ENCODE peak calls at places on chromosome X, in eight cellular contexts. B, G, J, M, H, R, U and W are unnamed samples.

GRCh38 chrX:155031657-155032056 is 5.0 kb downstream of the FUNDC2 start:
- DNase-seq in R (no peak), U (no peak), J (no peak), M (no peak), B (no peak), H (no peak), G (no peak), W (no peak)

GRCh38 chrX:12309040-12309732 is 170.9 kb downstream of the FRMPD4 start:
- DNase-seq in M (no peak), H (no peak), U (no peak), J (peak), B (no peak), R (no peak), G (no peak), W (no peak)

GRCh38 chrX:41389311-41389888 is 55.4 kb downstream of the DDX3X start:
- DNase-seq in B (no peak), U (no peak), H (no peak), J (peak), R (no peak), G (no peak), M (no peak), W (no peak)

GRCh38 chrX:123450217-123450616 is 266.1 kb downstream of the GRIA3 start:
- DNase-seq in M (peak), J (no peak), B (no peak), G (no peak), H (no peak), U (no peak), R (peak), W (no peak)

GRCh38 chrX:26581086-26581485 is 365.1 kb downstream of the MAGEB5 start:
- DNase-seq in G (no peak), U (no peak), H (no peak), R (no peak), B (no peak), J (no peak), M (no peak), W (no peak)

GRCh38 chrX:139112432-139112831 is 400.9 kb upstream of the FGF13 start:
- DNase-seq in G (no peak), M (no peak), B (no peak), U (no peak), J (no peak), R (peak), H (peak), W (no peak)

GRCh38 chrX:55487143-55487542 is 2.5 kb downstream of the USP51 start:
- DNase-seq in U (no peak), G (no peak), R (no peak), M (no peak), J (no peak), B (no peak), H (no peak), W (no peak)

GRCh38 chrX:53281321-53281822 is at the start of gene IQSEC2:
- DNase-seq in B (no peak), M (no peak), U (no peak), R (peak), G (no peak), J (peak), H (peak), W (peak)

GRCh38 chrX:12494400-12495138 is 296.6 kb upstream of the PRPS2 start:
- DNase-seq in G (no peak), U (no peak), M (peak), H (no peak), R (no peak), B (no peak), J (no peak), W (no peak)

GRCh38 chrX:47584714-47585113 is 2.5 kb downstream of the TIMP1 start:
- DNase-seq in G (no peak), R (no peak), M (no peak), B (no peak), H (no peak), U (no peak), J (no peak), W (no peak)

GRCh38 chrX:41922694-41923171 is 621 bp downstream of the CASK start:
- DNase-seq in R (peak), U (peak), H (no peak), J (peak), M (peak), G (peak), B (peak), W (peak)

GRCh38 chrX:103927633-103928032 is 34.8 kb upstream of the TMSB15B start:
- DNase-seq in U (no peak), G (no peak), H (no peak), M (no peak), B (no peak), J (no peak), R (no peak), W (no peak)

GRCh38 chrX:133609151-133609550 is 193.9 kb upstream of the GPC4 start:
- DNase-seq in H (no peak), M (no peak), B (no peak), G (no peak), U (no peak), R (no peak), J (no peak), W (no peak)

GRCh38 chrX:25158635-25159034 is 142.9 kb upstream of the ARX start:
- DNase-seq in B (no peak), U (no peak), M (peak), G (no peak), R (no peak), H (no peak), J (no peak), W (no peak)

GRCh38 chrX:129058405-129058804 is 464.9 kb downstream of the SMARCA1 start:
- DNase-seq in B (no peak), R (no peak), U (no peak), J (no peak), H (no peak), G (no peak), M (no peak), W (no peak)

GRCh38 chrX:155112171-155112570 is 40.9 kb downstream of the BRCC3 start:
- DNase-seq in G (no peak), U (no peak), M (no peak), B (no peak), J (no peak), R (no peak), H (no peak), W (no peak)

GRCh38 chrX:153438522-153438921 is 7.3 kb downstream of the TREX2 start:
- DNase-seq in G (no peak), R (peak), H (no peak), B (no peak), M (no peak), J (no peak), U (no peak), W (no peak)
- TF ChIP-seq CTCF in G (no peak), R (peak), H (no peak), B (peak), M (peak), J (no peak), U (peak), W (no peak)

GRCh38 chrX:99901091-99901490 is 509.0 kb downstream of the PCDH19 start:
- DNase-seq in H (no peak), M (no peak), B (no peak), R (no peak), G (no peak), U (no peak), J (no peak), W (no peak)
- TF ChIP-seq CTCF in H (no peak), M (no peak), B (no peak), R (no peak), G (no peak), U (no peak), J (no peak), W (no peak)

GRCh38 chrX:45712067-45712466 is 511.4 kb upstream of the DIPK2B start:
- DNase-seq in U (no peak), M (no peak), R (no peak), H (no peak), G (no peak), J (no peak), B (no peak), W (no peak)

GRCh38 chrX:45718676-45719075 is 518.0 kb upstream of the DIPK2B start:
- DNase-seq in J (no peak), R (no peak), G (no peak), B (no peak), H (no peak), M (no peak), U (no peak), W (no peak)

GRCh38 chrX:45716747-45717146 is 516.1 kb upstream of the DIPK2B start:
- DNase-seq in H (no peak), B (no peak), M (no peak), U (no peak), J (no peak), G (no peak), R (no peak), W (no peak)

GRCh38 chrX:45714864-45715263 is 514.2 kb upstream of the DIPK2B start:
- DNase-seq in J (no peak), H (no peak), R (peak), U (no peak), M (no peak), B (no peak), G (no peak), W (no peak)

DNA sequence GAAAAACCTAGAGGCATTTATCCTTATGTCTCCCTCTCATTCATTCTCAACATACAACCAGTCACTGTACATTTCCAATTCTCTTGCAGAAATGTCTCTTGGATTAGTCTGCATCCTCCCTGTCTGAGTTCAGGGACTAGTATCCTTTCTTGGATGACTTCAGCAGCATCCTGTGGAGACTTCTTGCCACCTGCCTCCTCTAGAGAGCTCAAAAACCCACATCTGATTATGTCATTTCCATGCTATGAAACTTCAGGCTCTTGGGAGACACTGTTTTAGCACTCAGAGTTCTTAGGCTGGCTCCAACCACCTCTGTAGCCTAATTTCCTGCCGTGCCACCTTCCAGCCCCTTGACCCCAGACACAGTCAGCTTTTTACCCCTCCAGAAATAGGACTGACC is 515.1 kb upstream of the DIPK2B start:
- DNase-seq in G (no peak), M (no peak), U (no peak), H (no peak), B (no peak), R (no peak), J (no peak), W (no peak)
- TF ChIP-seq CTCF in G (no peak), M (no peak), U (no peak), H (no peak), B (no peak), R (no peak), J (no peak), W (no peak)

GRCh38 chrX:455673-456072 is 69.0 kb upstream of the PPP2R3B start:
- DNase-seq in M (no peak), R (no peak), J (no peak), B (no peak), H (peak), U (no peak), G (no peak), W (no peak)
- TF ChIP-seq CTCF in M (no peak), R (no peak), J (no peak), B (no peak), H (no peak), U (no peak), G (no peak), W (no peak)

DNA sequence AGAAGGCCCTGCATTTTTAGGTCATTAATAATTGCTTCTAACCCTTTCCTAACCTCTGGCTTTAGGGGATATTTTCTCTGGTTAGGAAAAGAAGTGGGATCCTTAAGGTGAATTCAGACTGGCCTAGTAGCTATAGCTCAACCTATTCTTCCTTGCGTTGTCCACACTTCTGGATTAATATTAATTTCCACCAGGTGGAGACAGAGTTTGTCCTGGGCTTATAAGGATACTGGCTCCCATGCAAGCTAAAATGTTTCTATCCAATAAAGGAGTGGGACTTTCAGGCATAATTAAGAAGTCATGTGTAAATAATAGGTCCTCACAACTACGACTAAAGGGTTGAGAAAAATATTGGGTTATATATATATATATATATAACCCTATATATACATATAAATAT is 860.0 kb upstream of the POU3F4 start:
- DNase-seq in G (no peak), H (no peak), U (no peak), J (no peak), B (no peak), M (no peak), R (no peak), W (no peak)
- TF ChIP-seq CTCF in G (no peak), H (no peak), U (no peak), J (no peak), B (no peak), M (no peak), R (peak), W (no peak)

DNA sequence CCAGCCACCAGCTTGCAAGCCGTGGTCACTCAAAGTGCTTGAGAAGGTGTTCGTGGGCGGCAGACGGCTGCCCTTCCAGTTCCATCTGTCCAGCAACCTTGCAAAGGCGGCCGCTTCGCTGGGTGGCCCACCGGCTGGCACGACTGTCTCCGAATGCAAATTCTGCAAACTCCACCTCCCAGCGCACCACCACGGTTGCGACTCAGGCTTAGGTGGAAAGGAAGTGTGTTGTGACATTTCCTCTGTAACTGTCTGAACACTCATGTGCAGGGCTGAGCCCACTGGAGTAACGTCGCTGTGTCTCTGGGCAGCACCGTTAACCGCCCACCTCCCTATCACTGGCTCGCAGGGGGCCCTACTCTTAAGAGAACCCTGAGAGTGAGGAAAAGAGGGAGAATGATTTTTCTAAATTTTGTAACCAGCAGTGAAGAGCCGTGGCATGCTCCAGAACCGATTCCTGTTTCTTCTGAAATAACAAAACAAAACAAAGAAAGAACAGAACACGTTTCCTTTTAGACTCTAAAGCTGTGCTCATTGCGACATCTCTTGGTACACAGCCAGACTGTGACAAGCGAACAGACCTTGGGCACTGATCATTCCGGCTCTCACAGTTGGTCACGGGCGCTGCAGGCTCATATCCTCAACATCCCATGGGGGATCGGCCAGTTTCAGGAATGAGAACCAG is at the start of gene P2RY8:
- DNase-seq in H (peak), U (no peak), M (peak), R (peak), G (peak), B (no peak), J (peak), W (no peak)
- TF ChIP-seq CTCF in H (no peak), U (no peak), M (peak), R (no peak), G (peak), B (no peak), J (no peak), W (no peak)

GRCh38 chrX:1322393-1322792 is 14.2 kb upstream of the IL3RA start:
- DNase-seq in M (no peak), H (no peak), J (no peak), G (no peak), R (no peak), B (no peak), U (no peak), W (no peak)

GRCh38 chrX:1325515-1326116 is 11.0 kb upstream of the IL3RA start:
- DNase-seq in B (no peak), J (no peak), R (no peak), G (no peak), U (no peak), H (no peak), M (peak), W (no peak)

GRCh38 chrX:1321689-1322088 is 14.9 kb upstream of the IL3RA start:
- DNase-seq in G (no peak), M (no peak), J (no peak), H (no peak), U (no peak), B (no peak), R (no peak), W (no peak)

GRCh38 chrX:1327651-1328304 is 8.8 kb upstream of the IL3RA start:
- DNase-seq in U (no peak), R (no peak), M (no peak), J (no peak), G (no peak), B (no peak), H (no peak), W (peak)

GRCh38 chrX:1323315-1323714 is 13.3 kb upstream of the IL3RA start:
- DNase-seq in H (no peak), M (peak), J (peak), R (peak), B (no peak), G (peak), U (peak), W (peak)
- TF ChIP-seq CTCF in H (no peak), M (peak), J (peak), R (peak), B (peak), G (peak), U (peak), W (peak)

DNA sequence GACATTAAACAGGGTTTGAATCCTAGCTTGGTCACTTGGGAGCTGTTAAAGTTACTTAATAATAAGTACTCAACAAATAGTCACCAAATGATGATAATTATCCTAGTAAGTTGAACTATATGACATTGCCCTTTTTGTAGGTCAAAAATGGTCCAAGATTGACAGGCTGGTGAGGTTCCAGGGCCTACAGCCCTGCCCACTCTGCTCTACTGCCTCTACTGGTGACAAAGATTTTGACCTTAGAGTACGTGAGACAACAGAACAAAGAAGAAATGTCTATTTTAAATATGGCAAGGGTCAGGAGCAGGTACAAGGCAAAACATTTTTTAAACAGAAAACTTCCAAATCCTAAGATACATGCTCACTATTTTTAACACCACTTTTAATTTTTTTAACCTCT is 572 bp upstream of the SMPX start:
- DNase-seq in G (no peak), J (no peak), U (no peak), R (no peak), M (no peak), H (no peak), B (no peak), W (no peak)
- TF ChIP-seq CTCF in G (no peak), J (no peak), U (peak), R (no peak), M (no peak), H (no peak), B (no peak), W (no peak)